ENCODE peak calls at places on chromosomes 4 and X, in four cellular contexts. One of them, this sample, is unnamed.

GRCh38 chrX:47579537-47579936 is 2.7 kb upstream of the TIMP1 start:
- DNase-seq in prostate gland: no peak
- DNase-seq in thoracic aorta: no peak
- DNase-seq in mucosa of descending colon: no peak
- DNase-seq in this sample: no peak

GRCh38 chrX:125492439-125492838 is 172.8 kb downstream of the TEX13C start:
- DNase-seq in thoracic aorta: no peak
- DNase-seq in prostate gland: no peak
- DNase-seq in mucosa of descending colon: no peak
- DNase-seq in this sample: no peak

GRCh38 chr4:13266687-13267086 is 217.5 kb downstream of the RAB28 start:
- DNase-seq in prostate gland: no peak
- DNase-seq in mucosa of descending colon: no peak
- DNase-seq in thoracic aorta: no peak
- DNase-seq in this sample: no peak

GRCh38 chr4:106694232-106694631 is 325.7 kb upstream of the GIMD1 start:
- DNase-seq in prostate gland: no peak
- DNase-seq in mucosa of descending colon: no peak
- DNase-seq in thoracic aorta: no peak
- DNase-seq in this sample: no peak

GRCh38 chr4:93466440-93466839 is 362.1 kb upstream of the ATOH1 start:
- DNase-seq in prostate gland: no peak
- DNase-seq in thoracic aorta: no peak
- DNase-seq in mucosa of descending colon: no peak
- DNase-seq in this sample: no peak

GRCh38 chrX:103806862-103807474 is 25.1 kb downstream of the RAB9B start:
- DNase-seq in mucosa of descending colon: no peak
- DNase-seq in prostate gland: no peak
- DNase-seq in thoracic aorta: no peak
- DNase-seq in this sample: no peak

GRCh38 chrX:48854898-48855297 is 19.5 kb upstream of the PCSK1N start:
- DNase-seq in prostate gland: no peak
- DNase-seq in thoracic aorta: no peak
- DNase-seq in mucosa of descending colon: no peak
- DNase-seq in this sample: no peak

GRCh38 chr4:16418814-16419213 is 192.5 kb upstream of the TAPT1 start:
- DNase-seq in mucosa of descending colon: no peak
- DNase-seq in thoracic aorta: no peak
- DNase-seq in prostate gland: no peak
- DNase-seq in this sample: no peak

GRCh38 chr4:47837582-47838294 is at the start of gene CORIN:
- DNase-seq in mucosa of descending colon: peak; percentile 61
- DNase-seq in thoracic aorta: no peak
- DNase-seq in prostate gland: no peak
- DNase-seq in this sample: no peak

GRCh38 chr4:6446538-6447451 is 25.6 kb downstream of the PPP2R2C start:
- DNase-seq in thoracic aorta: no peak
- DNase-seq in prostate gland: no peak
- DNase-seq in mucosa of descending colon: no peak
- DNase-seq in this sample: no peak

GRCh38 chr4:174314770-174315169 is 31.1 kb downstream of the CEP44 start:
- DNase-seq in prostate gland: no peak
- DNase-seq in thoracic aorta: no peak
- DNase-seq in mucosa of descending colon: no peak
- DNase-seq in this sample: no peak

GRCh38 chrX:107628662-107629532 is 587 bp downstream of the PRPS1 start:
- DNase-seq in thoracic aorta: no peak
- DNase-seq in mucosa of descending colon: no peak
- DNase-seq in prostate gland: peak; percentile 8
- DNase-seq in this sample: no peak

GRCh38 chr4:67927251-67927650 is 36.0 kb downstream of the TMPRSS11A start:
- DNase-seq in prostate gland: no peak
- DNase-seq in thoracic aorta: no peak
- DNase-seq in mucosa of descending colon: no peak
- DNase-seq in this sample: no peak

GRCh38 chrX:40808203-40808602 is 72.9 kb upstream of the MED14 start:
- DNase-seq in thoracic aorta: no peak
- DNase-seq in mucosa of descending colon: no peak
- DNase-seq in prostate gland: no peak
- DNase-seq in this sample: no peak
- H3K9me3 ChIP-seq in thoracic aorta: no peaks in the 10 kb centered on the region
- H3K9me3 ChIP-seq in mucosa of descending colon: no peaks in the 10 kb centered on the region
- H3K9me3 ChIP-seq in prostate gland: no peaks in the 10 kb centered on the region
- H3K9me3 ChIP-seq in this sample: no peaks in the 10 kb centered on the region

DNA sequence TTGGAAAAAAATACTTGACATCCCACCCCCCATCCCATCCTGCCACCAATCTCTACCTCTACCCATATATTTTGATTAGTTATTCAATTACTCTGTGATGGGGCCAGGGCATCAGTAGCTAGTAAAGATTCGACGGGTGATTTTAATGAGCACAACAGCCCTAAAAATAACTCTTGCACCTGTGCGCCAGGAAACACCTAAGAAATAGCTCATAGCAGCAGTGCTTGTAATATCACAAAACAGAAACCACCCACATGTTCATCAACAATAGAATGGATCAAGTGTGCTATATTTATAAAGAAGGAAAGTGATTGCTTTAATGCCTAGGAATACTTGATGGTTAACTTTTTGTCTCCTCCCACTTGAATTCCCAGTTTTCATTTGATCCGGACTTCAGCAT is 225.6 kb upstream of the LCORL start:
- DNase-seq in thoracic aorta: no peak
- DNase-seq in mucosa of descending colon: no peak
- DNase-seq in prostate gland: no peak
- DNase-seq in this sample: no peak
- H3K9me3 ChIP-seq in thoracic aorta: no peaks in the 10 kb centered on the region
- H3K9me3 ChIP-seq in mucosa of descending colon: no peaks in the 10 kb centered on the region
- H3K9me3 ChIP-seq in prostate gland: no peaks in the 10 kb centered on the region
- H3K9me3 ChIP-seq in this sample: no peaks in the 10 kb centered on the region

GRCh38 chr4:11821774-11822430 is 393.2 kb upstream of the HS3ST1 start:
- DNase-seq in thoracic aorta: no peak
- DNase-seq in prostate gland: no peak
- DNase-seq in mucosa of descending colon: no peak
- DNase-seq in this sample: no peak

GRCh38 chr4:11814758-11815157 is 386.1 kb upstream of the HS3ST1 start:
- DNase-seq in prostate gland: no peak
- DNase-seq in thoracic aorta: no peak
- DNase-seq in mucosa of descending colon: no peak
- DNase-seq in this sample: no peak

GRCh38 chr4:11813951-11814446 is 385.3 kb upstream of the HS3ST1 start:
- DNase-seq in thoracic aorta: no peak
- DNase-seq in mucosa of descending colon: no peak
- DNase-seq in prostate gland: no peak
- DNase-seq in this sample: no peak

DNA sequence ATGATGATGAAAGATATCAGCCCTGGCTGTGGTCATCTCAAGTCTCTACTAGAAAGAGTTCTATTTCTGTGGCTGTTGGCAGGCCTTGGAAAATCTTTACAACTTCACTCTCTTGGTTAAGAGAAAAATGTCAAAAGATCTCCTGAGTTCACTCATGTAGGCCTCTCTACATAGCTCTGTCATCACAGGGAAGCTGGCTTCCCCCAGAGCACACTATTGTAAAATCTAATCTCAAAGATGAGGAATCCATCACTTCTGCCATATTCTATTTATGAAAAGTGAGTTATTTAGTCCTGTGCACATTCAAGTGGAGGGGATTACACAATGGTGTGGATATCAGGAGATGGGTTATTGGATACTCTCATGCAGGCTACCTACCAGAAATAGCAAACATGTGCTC is 388.4 kb upstream of the HS3ST1 start:
- DNase-seq in prostate gland: no peak
- DNase-seq in thoracic aorta: no peak
- DNase-seq in mucosa of descending colon: no peak
- DNase-seq in this sample: no peak
- H3K9me3 ChIP-seq in prostate gland: no peaks in the 10 kb centered on the region
- H3K9me3 ChIP-seq in thoracic aorta: no peaks in the 10 kb centered on the region
- H3K9me3 ChIP-seq in mucosa of descending colon: no peaks in the 10 kb centered on the region
- H3K9me3 ChIP-seq in this sample: no peaks in the 10 kb centered on the region

DNA sequence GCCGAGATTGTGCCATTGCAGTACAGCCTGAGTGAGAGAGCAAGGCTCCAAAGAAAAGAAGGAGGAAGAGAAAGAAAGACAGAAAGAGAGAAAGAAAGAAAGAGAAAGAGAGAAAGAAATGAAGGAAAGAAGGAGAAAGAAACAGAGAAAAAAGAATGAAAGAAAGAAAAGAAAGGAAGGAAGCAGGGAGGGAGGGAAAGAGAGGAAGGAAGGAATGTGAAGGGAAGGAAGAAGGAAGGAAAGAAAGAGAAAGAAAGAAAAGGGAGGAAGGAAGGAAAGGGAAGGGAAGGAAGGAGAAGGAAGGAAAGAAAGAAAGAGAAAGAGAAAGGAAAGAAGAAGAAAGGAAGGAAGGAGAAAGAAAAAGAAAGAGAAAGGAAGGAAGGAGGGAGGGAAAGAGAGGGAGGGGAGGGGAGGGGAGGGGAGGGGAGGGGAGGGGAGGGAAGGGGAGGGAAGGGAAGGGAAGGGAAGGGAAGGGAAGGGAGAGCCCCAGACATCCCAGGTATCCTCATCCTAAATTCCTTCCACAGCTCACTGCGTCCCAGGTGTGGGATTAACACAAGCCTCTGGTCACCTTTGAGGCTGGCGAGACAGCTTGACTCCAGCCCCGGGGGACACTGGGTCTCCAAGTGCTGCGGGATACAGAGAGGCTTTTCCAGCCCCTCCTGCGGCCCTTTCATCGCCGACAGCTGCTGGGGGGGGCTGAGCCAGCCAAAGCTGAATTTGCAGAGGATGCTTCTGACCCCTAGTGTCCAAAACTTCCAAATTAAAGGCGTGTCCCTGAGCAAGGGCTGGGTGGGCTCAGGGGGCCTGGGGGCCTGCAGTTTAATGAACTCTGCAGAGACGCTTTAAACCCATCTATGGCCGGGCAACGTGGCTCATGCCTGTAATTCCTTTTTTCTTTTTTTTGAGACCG is 24.2 kb upstream of the CSF2RA start:
- DNase-seq in mucosa of descending colon: no peak
- DNase-seq in prostate gland: no peak
- DNase-seq in thoracic aorta: no peak
- DNase-seq in this sample: no peak
- H3K9me3 ChIP-seq in mucosa of descending colon: no peaks in the 10 kb centered on the region
- H3K9me3 ChIP-seq in prostate gland: no peaks in the 10 kb centered on the region
- H3K9me3 ChIP-seq in thoracic aorta: no peaks in the 10 kb centered on the region
- H3K9me3 ChIP-seq in this sample: no peaks in the 10 kb centered on the region

DNA sequence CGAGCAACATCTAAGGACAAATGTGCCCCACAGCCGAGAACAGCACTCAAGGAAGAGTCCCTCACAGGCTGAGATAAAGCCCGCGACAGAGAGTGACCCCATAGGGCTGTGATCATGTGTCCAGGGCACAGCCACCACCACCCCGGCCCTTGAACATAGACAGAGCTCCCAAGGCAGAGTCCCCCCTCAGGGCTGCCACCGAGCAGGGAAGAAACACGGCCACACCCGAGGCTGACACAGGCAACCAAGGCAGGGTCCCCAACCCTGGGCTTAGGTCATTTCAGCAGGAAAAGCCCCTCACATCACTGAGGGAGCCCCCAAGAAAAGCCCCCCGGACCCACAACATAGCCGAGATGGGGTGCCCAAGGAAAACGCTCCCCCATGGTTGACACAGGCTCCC is 463 bp downstream of the CT45A10 start:
- DNase-seq in thoracic aorta: no peak
- DNase-seq in mucosa of descending colon: no peak
- DNase-seq in prostate gland: no peak
- DNase-seq in this sample: no peak
- H3K9me3 ChIP-seq in thoracic aorta: no peaks in the 10 kb centered on the region
- H3K9me3 ChIP-seq in mucosa of descending colon: no peaks in the 10 kb centered on the region
- H3K9me3 ChIP-seq in prostate gland: no peaks in the 10 kb centered on the region
- H3K9me3 ChIP-seq in this sample: no peaks in the 10 kb centered on the region

DNA sequence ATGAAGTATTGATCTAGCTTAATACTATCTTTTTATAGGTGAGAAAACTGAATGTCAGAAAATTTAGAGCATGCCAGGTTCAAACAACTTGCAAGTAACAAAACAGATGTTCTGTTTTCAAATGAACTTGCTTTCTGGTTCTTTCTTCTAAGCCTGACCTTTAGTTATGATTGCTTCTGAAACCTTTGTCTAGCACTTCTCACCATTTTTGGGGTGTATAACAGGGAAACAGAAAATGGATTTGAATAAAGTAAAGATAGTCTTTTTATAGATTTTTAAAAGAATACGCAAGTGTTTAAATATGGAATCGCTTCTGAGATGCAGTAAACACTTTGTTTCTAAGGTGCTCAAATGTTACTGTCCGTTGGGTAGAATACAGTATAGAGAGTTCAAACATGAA is 687.2 kb upstream of the CPEB2 start:
- DNase-seq in mucosa of descending colon: no peak
- DNase-seq in thoracic aorta: no peak
- DNase-seq in prostate gland: no peak
- DNase-seq in this sample: no peak
- H3K9me3 ChIP-seq in mucosa of descending colon: no peaks in the 10 kb centered on the region
- H3K9me3 ChIP-seq in thoracic aorta: no peaks in the 10 kb centered on the region
- H3K9me3 ChIP-seq in prostate gland: no peaks in the 10 kb centered on the region
- H3K9me3 ChIP-seq in this sample: no peaks in the 10 kb centered on the region

DNA sequence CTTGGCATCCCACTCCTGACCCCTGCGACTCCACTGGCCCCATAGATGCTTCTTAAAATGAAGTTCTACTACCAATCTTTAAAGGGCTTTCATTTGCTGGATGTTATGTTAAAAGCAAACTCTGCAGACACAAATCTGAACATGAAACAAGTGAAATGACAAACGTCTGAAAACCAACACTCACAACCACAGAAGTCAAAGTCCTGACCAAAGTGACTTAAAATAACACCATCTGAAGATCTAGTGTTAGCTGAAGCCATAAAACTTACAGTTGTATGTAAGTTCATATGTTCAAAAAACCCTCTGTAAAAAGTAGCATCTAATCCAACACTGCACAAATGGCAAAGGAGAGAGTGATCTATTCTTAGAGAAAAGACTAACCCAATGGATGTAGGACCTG is 178.7 kb downstream of the SH3KBP1 start:
- DNase-seq in prostate gland: no peak
- DNase-seq in thoracic aorta: no peak
- DNase-seq in mucosa of descending colon: no peak
- DNase-seq in this sample: no peak
- H3K9me3 ChIP-seq in prostate gland: no peaks in the 10 kb centered on the region
- H3K9me3 ChIP-seq in thoracic aorta: no peaks in the 10 kb centered on the region
- H3K9me3 ChIP-seq in mucosa of descending colon: no peaks in the 10 kb centered on the region
- H3K9me3 ChIP-seq in this sample: no peaks in the 10 kb centered on the region

DNA sequence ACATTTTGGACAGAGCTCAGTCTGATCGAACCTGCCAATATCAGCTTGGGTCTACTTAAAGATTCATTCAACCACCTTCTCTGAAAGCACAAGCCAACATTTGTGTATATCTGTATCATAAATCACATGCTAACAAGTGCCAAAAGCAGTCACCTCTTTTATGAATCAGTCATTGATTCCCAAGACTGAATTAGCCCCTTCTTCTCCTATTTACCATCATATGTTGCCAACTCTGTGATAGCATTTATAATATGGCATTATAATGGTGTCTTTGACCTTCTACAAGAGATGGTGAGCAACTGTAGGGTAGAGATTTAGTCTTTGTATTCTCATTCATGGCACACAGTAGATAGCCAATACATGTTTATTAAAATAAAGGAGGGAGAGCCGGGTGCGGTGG is 61.4 kb downstream of the DDX53 start:
- DNase-seq in prostate gland: no peak
- DNase-seq in thoracic aorta: no peak
- DNase-seq in mucosa of descending colon: no peak
- DNase-seq in this sample: no peak
- H3K9me3 ChIP-seq in prostate gland: no peaks in the 10 kb centered on the region
- H3K9me3 ChIP-seq in thoracic aorta: no peaks in the 10 kb centered on the region
- H3K9me3 ChIP-seq in mucosa of descending colon: no peaks in the 10 kb centered on the region
- H3K9me3 ChIP-seq in this sample: no peaks in the 10 kb centered on the region

This sample was measured in vagina.